ENCODE peak calls at places on chromosome 17, in seven cellular contexts. One of them, this sample, is unnamed.

GRCh38 chr17:35799942-35800341 is 4.5 kb upstream of the MMP28 start:
- DNase-seq in HepG2: no peak
- DNase-seq in AG09309: no peak
- DNase-seq in PC-3: peak
- DNase-seq in uterus: peak
- DNase-seq in right lobe of liver: peak
- DNase-seq in AG04450: no peak
- DNase-seq in this sample: peak

GRCh38 chr17:46772013-46772878 is 46.2 kb downstream of the WNT3 start:
- DNase-seq in AG04450: no peak
- DNase-seq in HepG2: peak
- DNase-seq in PC-3: peak
- DNase-seq in AG09309: no peak
- DNase-seq in uterus: no peak
- DNase-seq in right lobe of liver: peak
- DNase-seq in this sample: peak

GRCh38 chr17:58279016-58279671 is 1.6 kb downstream of the MPO start:
- DNase-seq in PC-3: no peak
- DNase-seq in uterus: peak
- DNase-seq in AG09309: no peak
- DNase-seq in right lobe of liver: no peak
- DNase-seq in AG04450: no peak
- DNase-seq in HepG2: no peak
- DNase-seq in this sample: peak

GRCh38 chr17:17114592-17115225 is 72.5 kb downstream of the MPRIP start:
- DNase-seq in uterus: no peak
- DNase-seq in right lobe of liver: peak
- DNase-seq in PC-3: no peak
- DNase-seq in AG04450: no peak
- DNase-seq in AG09309: no peak
- DNase-seq in HepG2: no peak
- DNase-seq in this sample: peak

GRCh38 chr17:75753514-75754377 is 11.2 kb downstream of the GALK1 start:
- DNase-seq in uterus: peak
- DNase-seq in right lobe of liver: peak
- DNase-seq in HepG2: peak
- DNase-seq in PC-3: no peak
- DNase-seq in AG09309: no peak
- DNase-seq in AG04450: no peak
- DNase-seq in this sample: peak

GRCh38 chr17:73400915-73401545 is 89.2 kb upstream of the CDC42EP4 start:
- DNase-seq in uterus: no peak
- DNase-seq in HepG2: no peak
- DNase-seq in PC-3: no peak
- DNase-seq in AG04450: no peak
- DNase-seq in right lobe of liver: peak
- DNase-seq in AG09309: no peak
- DNase-seq in this sample: no peak

GRCh38 chr17:14331200-14331981 is 30.5 kb downstream of the HS3ST3B1 start:
- DNase-seq in HepG2: no peak
- DNase-seq in PC-3: no peak
- DNase-seq in uterus: no peak
- DNase-seq in right lobe of liver: no peak
- DNase-seq in AG09309: no peak
- DNase-seq in AG04450: no peak
- DNase-seq in this sample: no peak

GRCh38 chr17:75535119-75535537 is 9.6 kb downstream of the LLGL2 start:
- DNase-seq in right lobe of liver: no peak
- DNase-seq in AG04450: no peak
- DNase-seq in AG09309: no peak
- DNase-seq in HepG2: no peak
- DNase-seq in PC-3: no peak
- DNase-seq in uterus: no peak
- DNase-seq in this sample: no peak

GRCh38 chr17:19317359-19318095 is 45.0 kb downstream of the B9D1 start:
- DNase-seq in uterus: peak
- DNase-seq in AG04450: peak
- DNase-seq in PC-3: no peak
- DNase-seq in AG09309: no peak
- DNase-seq in HepG2: peak
- DNase-seq in right lobe of liver: peak
- DNase-seq in this sample: peak

GRCh38 chr17:43645765-43646481 is 15.8 kb downstream of the MEOX1 start:
- DNase-seq in uterus: peak
- DNase-seq in HepG2: no peak
- DNase-seq in right lobe of liver: peak
- DNase-seq in PC-3: peak
- DNase-seq in AG09309: no peak
- DNase-seq in AG04450: no peak
- DNase-seq in this sample: peak

GRCh38 chr17:1412185-1413110 is 12.4 kb upstream of the YWHAE start:
- DNase-seq in AG09309: no peak
- DNase-seq in AG04450: no peak
- DNase-seq in right lobe of liver: peak
- DNase-seq in uterus: no peak
- DNase-seq in PC-3: no peak
- DNase-seq in HepG2: peak
- DNase-seq in this sample: peak

GRCh38 chr17:13792314-13792713 is 190.6 kb upstream of the HS3ST3A1 start:
- DNase-seq in HepG2: no peak
- DNase-seq in uterus: no peak
- DNase-seq in right lobe of liver: no peak
- DNase-seq in PC-3: no peak
- DNase-seq in AG09309: peak
- DNase-seq in AG04450: no peak
- DNase-seq in this sample: peak

GRCh38 chr17:17153709-17154108 is 52.4 kb downstream of the PLD6 start:
- DNase-seq in PC-3: no peak
- DNase-seq in AG09309: no peak
- DNase-seq in right lobe of liver: no peak
- DNase-seq in HepG2: no peak
- DNase-seq in uterus: no peak
- DNase-seq in AG04450: no peak
- DNase-seq in this sample: no peak

GRCh38 chr17:5644065-5644464 is 59.8 kb upstream of the NLRP1 start:
- DNase-seq in PC-3: no peak
- DNase-seq in AG09309: no peak
- DNase-seq in right lobe of liver: no peak
- DNase-seq in uterus: no peak
- DNase-seq in AG04450: no peak
- DNase-seq in HepG2: no peak
- DNase-seq in this sample: no peak

GRCh38 chr17:46868689-46869187 is 17.4 kb downstream of the WNT9B start:
- DNase-seq in right lobe of liver: no peak
- DNase-seq in AG09309: no peak
- DNase-seq in PC-3: no peak
- DNase-seq in uterus: no peak
- DNase-seq in AG04450: no peak
- DNase-seq in HepG2: no peak
- DNase-seq in this sample: no peak

DNA sequence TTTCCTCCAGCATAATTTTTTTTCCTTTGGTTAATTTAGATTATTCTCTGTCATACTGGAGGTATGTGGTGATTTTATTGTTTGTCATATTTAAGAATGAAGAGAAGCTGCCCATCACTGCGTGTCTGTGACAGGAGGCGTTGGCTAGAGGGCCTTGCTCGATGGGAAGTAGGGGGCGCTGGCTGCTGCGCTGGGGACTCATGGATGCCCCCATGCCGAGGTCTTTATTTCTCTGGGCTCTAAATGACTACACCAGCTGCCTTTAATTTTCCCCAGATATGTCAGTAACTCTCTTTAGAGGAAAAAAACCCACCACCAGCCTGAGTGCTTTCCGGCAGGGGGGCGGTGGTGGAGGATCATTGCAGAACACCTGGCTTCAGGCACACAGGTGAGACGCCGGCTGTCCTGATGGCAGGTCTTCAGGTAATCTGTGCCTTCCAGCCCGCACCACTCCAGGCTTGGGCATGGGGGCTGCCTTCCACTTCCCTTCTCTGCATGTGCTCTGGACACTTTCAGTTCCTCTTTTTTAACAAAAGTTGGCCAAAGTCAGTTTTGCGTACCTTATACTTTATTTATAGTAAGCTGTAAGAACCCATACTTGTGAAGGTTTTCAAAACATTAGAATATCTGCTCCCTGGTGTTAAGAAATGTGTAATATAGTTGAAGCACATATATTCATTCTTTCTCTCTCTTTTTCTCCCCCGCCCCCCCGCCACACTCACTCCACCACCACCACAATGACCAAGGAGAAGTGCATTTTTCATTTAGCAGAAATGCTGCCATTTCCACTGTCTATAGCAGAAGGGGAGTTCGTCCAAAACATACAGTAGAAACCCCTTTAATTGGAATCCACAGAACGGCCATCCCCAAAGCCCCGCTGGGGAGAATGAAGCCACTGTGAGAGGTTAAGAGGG is 192.7 kb downstream of the RPTOR start:
- DNase-seq in HepG2: no peak
- DNase-seq in right lobe of liver: no peak
- DNase-seq in AG09309: no peak
- DNase-seq in AG04450: no peak
- DNase-seq in uterus: no peak
- DNase-seq in PC-3: no peak
- DNase-seq in this sample: no peak
- TF ChIP-seq CTCF in HepG2: no peak
- TF ChIP-seq CTCF in right lobe of liver: no peak
- TF ChIP-seq CTCF in AG09309: no peak
- TF ChIP-seq CTCF in AG04450: no peak
- TF ChIP-seq CTCF in uterus: no peak
- TF ChIP-seq CTCF in PC-3: no peak
- TF ChIP-seq CTCF in this sample: no peak

GRCh38 chr17:82649501-82650261 is 1.4 kb upstream of the WDR45B start:
- DNase-seq in uterus: peak
- DNase-seq in HepG2: no peak
- DNase-seq in right lobe of liver: no peak
- DNase-seq in AG04450: no peak
- DNase-seq in AG09309: no peak
- DNase-seq in PC-3: no peak
- DNase-seq in this sample: no peak
- H3K4me3 ChIP-seq in uterus: no peak
- H3K4me3 ChIP-seq in HepG2: no peak
- H3K4me3 ChIP-seq in right lobe of liver: no peak
- H3K4me3 ChIP-seq in AG04450: no peak
- H3K4me3 ChIP-seq in AG09309: no peak
- H3K4me3 ChIP-seq in PC-3: no peak
- H3K4me3 ChIP-seq in this sample: no peak

GRCh38 chr17:28912938-28913333 is 10.1 kb upstream of the DHRS13 start:
- DNase-seq in HepG2: no peak
- DNase-seq in AG04450: no peak
- DNase-seq in right lobe of liver: no peak
- DNase-seq in AG09309: no peak
- DNase-seq in PC-3: no peak
- DNase-seq in uterus: no peak
- DNase-seq in this sample: no peak

GRCh38 chr17:28908640-28909098 is 5.8 kb upstream of the DHRS13 start:
- DNase-seq in AG09309: no peak
- DNase-seq in HepG2: peak
- DNase-seq in AG04450: peak
- DNase-seq in right lobe of liver: no peak
- DNase-seq in uterus: peak
- DNase-seq in PC-3: peak
- DNase-seq in this sample: peak

GRCh38 chr17:28910534-28910933 is 7.7 kb upstream of the DHRS13 start:
- DNase-seq in HepG2: no peak
- DNase-seq in PC-3: no peak
- DNase-seq in right lobe of liver: no peak
- DNase-seq in AG09309: no peak
- DNase-seq in uterus: no peak
- DNase-seq in AG04450: no peak
- DNase-seq in this sample: no peak

GRCh38 chr17:28911411-28912045 is 8.6 kb upstream of the DHRS13 start:
- DNase-seq in HepG2: no peak
- DNase-seq in uterus: no peak
- DNase-seq in right lobe of liver: no peak
- DNase-seq in AG04450: no peak
- DNase-seq in AG09309: no peak
- DNase-seq in PC-3: no peak
- DNase-seq in this sample: no peak

GRCh38 chr17:28912281-28912937 is 9.5 kb upstream of the DHRS13 start:
- DNase-seq in AG04450: no peak
- DNase-seq in right lobe of liver: no peak
- DNase-seq in HepG2: no peak
- DNase-seq in AG09309: no peak
- DNase-seq in PC-3: no peak
- DNase-seq in uterus: no peak
- DNase-seq in this sample: no peak
- TF ChIP-seq CTCF in AG04450: peak
- TF ChIP-seq CTCF in right lobe of liver: peak
- TF ChIP-seq CTCF in HepG2: peak
- TF ChIP-seq CTCF in AG09309: peak
- TF ChIP-seq CTCF in PC-3: peak
- TF ChIP-seq CTCF in uterus: no peak
- TF ChIP-seq CTCF in this sample: peak

GRCh38 chr17:81002409-81003361 is 11.0 kb downstream of the CHMP6 start:
- DNase-seq in PC-3: peak
- DNase-seq in AG09309: no peak
- DNase-seq in right lobe of liver: peak
- DNase-seq in HepG2: no peak
- DNase-seq in uterus: peak
- DNase-seq in AG04450: no peak
- DNase-seq in this sample: peak

GRCh38 chr17:81008140-81008539 is 16.5 kb downstream of the CHMP6 start:
- DNase-seq in AG09309: no peak
- DNase-seq in AG04450: no peak
- DNase-seq in HepG2: no peak
- DNase-seq in PC-3: no peak
- DNase-seq in uterus: no peak
- DNase-seq in right lobe of liver: no peak
- DNase-seq in this sample: no peak

GRCh38 chr17:81003711-81004335 is 12.2 kb downstream of the CHMP6 start:
- DNase-seq in HepG2: no peak
- DNase-seq in AG09309: no peak
- DNase-seq in right lobe of liver: peak
- DNase-seq in uterus: no peak
- DNase-seq in AG04450: no peak
- DNase-seq in PC-3: no peak
- DNase-seq in this sample: no peak

GRCh38 chr17:81002013-81002384 is 10.4 kb downstream of the CHMP6 start:
- DNase-seq in uterus: no peak
- DNase-seq in AG09309: no peak
- DNase-seq in HepG2: no peak
- DNase-seq in right lobe of liver: no peak
- DNase-seq in AG04450: no peak
- DNase-seq in PC-3: no peak
- DNase-seq in this sample: no peak

DNA sequence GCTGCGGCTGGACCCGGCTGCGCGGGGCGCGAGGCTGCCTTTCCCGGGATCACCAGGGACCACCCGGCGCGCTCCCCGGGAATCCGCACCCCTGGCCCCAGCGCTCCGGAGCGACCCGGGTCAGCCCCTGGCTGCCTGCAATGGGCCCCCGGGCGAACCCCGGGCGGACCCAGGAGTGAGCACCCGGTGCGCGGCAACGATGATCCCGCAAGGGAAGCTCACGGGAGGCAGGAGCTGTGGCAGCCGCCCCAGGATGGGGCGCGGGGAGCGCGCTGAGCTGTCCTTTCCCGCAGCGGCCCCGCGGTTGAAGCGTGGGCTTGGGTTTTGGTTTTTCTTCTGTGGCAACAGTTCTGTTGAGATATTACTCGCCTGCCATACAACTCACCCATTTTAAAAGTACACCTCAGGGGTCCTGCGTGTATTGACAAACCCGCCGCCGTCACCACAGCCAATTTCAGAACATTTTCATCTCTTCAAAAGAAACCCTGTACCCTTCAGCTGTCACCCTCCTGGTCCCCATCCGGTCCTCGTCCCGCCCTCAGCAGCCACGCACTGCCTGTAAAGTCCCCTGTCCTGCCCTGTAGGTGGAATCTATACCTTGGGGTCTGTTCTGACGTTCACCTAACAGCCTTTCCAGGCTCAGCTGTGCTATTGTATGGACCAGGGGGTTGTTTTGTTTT is 12.8 kb downstream of the CHMP6 start:
- DNase-seq in right lobe of liver: peak
- DNase-seq in AG09309: no peak
- DNase-seq in HepG2: no peak
- DNase-seq in uterus: no peak
- DNase-seq in AG04450: no peak
- DNase-seq in PC-3: no peak
- DNase-seq in this sample: no peak
- H3K4me3 ChIP-seq in right lobe of liver: no peak
- H3K4me3 ChIP-seq in AG09309: peak
- H3K4me3 ChIP-seq in HepG2: no peak
- H3K4me3 ChIP-seq in uterus: no peak
- H3K4me3 ChIP-seq in AG04450: peak
- H3K4me3 ChIP-seq in PC-3: no peak
- H3K4me3 ChIP-seq in this sample: no peak

This sample was measured in cardiac fibroblast.